ENCODE peak calls at places on chromosomes 11 and 22, in five cellular contexts. One of them, this sample, is unnamed.

GRCh38 chr22:40855960-40856512 is 403 bp downstream of the ST13 start:
- DNase-seq in heart left ventricle: no peak
- DNase-seq in coronary artery: peak
- DNase-seq in A549: peak
- DNase-seq in brain microvascular endothelial cell: peak
- DNase-seq in this sample: no peak

GRCh38 chr22:39960791-39961746 is 872 bp downstream of the TMA7B start:
- DNase-seq in heart left ventricle: no peak
- DNase-seq in coronary artery: no peak
- DNase-seq in A549: no peak
- DNase-seq in brain microvascular endothelial cell: peak
- DNase-seq in this sample: no peak

GRCh38 chr22:32328306-32329201 is 29.1 kb upstream of the RFPL3 start:
- DNase-seq in heart left ventricle: no peak
- DNase-seq in coronary artery: peak
- DNase-seq in A549: no peak
- DNase-seq in brain microvascular endothelial cell: no peak
- DNase-seq in this sample: no peak

GRCh38 chr22:45886502-45886901 is 90.5 kb downstream of the WNT7B start:
- DNase-seq in heart left ventricle: no peak
- DNase-seq in coronary artery: no peak
- DNase-seq in A549: no peak
- DNase-seq in brain microvascular endothelial cell: no peak
- DNase-seq in this sample: no peak

GRCh38 chr11:65243773-65244172 is 18.0 kb upstream of the POLA2 start:
- DNase-seq in heart left ventricle: no peak
- DNase-seq in coronary artery: no peak
- DNase-seq in A549: no peak
- DNase-seq in brain microvascular endothelial cell: no peak
- DNase-seq in this sample: no peak

GRCh38 chr11:15737326-15737725 is 619.0 kb downstream of the SOX6 start:
- DNase-seq in heart left ventricle: no peak
- DNase-seq in coronary artery: no peak
- DNase-seq in A549: no peak
- DNase-seq in brain microvascular endothelial cell: no peak
- DNase-seq in this sample: no peak

GRCh38 chr11:105489431-105489830 is 120.4 kb upstream of the GRIA4 start:
- DNase-seq in heart left ventricle: no peak
- DNase-seq in coronary artery: no peak
- DNase-seq in A549: no peak
- DNase-seq in brain microvascular endothelial cell: no peak
- DNase-seq in this sample: no peak

GRCh38 chr11:12164061-12165014 is 53.9 kb downstream of the MICAL2 start:
- DNase-seq in heart left ventricle: no peak
- DNase-seq in coronary artery: peak
- DNase-seq in A549: peak
- DNase-seq in brain microvascular endothelial cell: peak
- DNase-seq in this sample: no peak

GRCh38 chr11:22991196-22991595 is 130.9 kb upstream of the CCDC179 start:
- DNase-seq in heart left ventricle: no peak
- DNase-seq in coronary artery: no peak
- DNase-seq in A549: no peak
- DNase-seq in brain microvascular endothelial cell: no peak
- DNase-seq in this sample: no peak

GRCh38 chr11:45075519-45075918 is 70.9 kb upstream of the PRDM11 start:
- DNase-seq in heart left ventricle: no peak
- DNase-seq in coronary artery: no peak
- DNase-seq in A549: no peak
- DNase-seq in brain microvascular endothelial cell: no peak
- DNase-seq in this sample: no peak

GRCh38 chr11:69080361-69080973 is 31.7 kb downstream of the TPCN2 start:
- DNase-seq in heart left ventricle: no peak
- DNase-seq in coronary artery: no peak
- DNase-seq in A549: peak
- DNase-seq in brain microvascular endothelial cell: peak
- DNase-seq in this sample: no peak

GRCh38 chr11:46281374-46281831 is 3.9 kb downstream of the CREB3L1 start:
- DNase-seq in heart left ventricle: no peak
- DNase-seq in coronary artery: no peak
- DNase-seq in A549: no peak
- DNase-seq in brain microvascular endothelial cell: no peak
- DNase-seq in this sample: no peak

GRCh38 chr22:31680764-31681624 is 19.0 kb upstream of the PISD start:
- DNase-seq in heart left ventricle: no peak
- DNase-seq in coronary artery: no peak
- DNase-seq in A549: no peak
- DNase-seq in brain microvascular endothelial cell: peak
- DNase-seq in this sample: no peak

GRCh38 chr11:85845052-85845631 is 10.0 kb upstream of the CCDC83 start:
- DNase-seq in heart left ventricle: no peak
- DNase-seq in coronary artery: no peak
- DNase-seq in A549: no peak
- DNase-seq in brain microvascular endothelial cell: no peak
- DNase-seq in this sample: no peak

GRCh38 chr22:28479912-28480311 is 199.7 kb downstream of the TTC28 start:
- DNase-seq in heart left ventricle: no peak
- DNase-seq in coronary artery: no peak
- DNase-seq in A549: no peak
- DNase-seq in brain microvascular endothelial cell: no peak
- DNase-seq in this sample: no peak

GRCh38 chr11:61890536-61891330 is 612 bp downstream of the FADS3 start:
- DNase-seq in heart left ventricle: peak
- DNase-seq in coronary artery: peak
- DNase-seq in A549: peak
- DNase-seq in brain microvascular endothelial cell: peak
- DNase-seq in this sample: no peak

GRCh38 chr11:128789497-128790080 is 77.5 kb downstream of the KCNJ1 start:
- DNase-seq in heart left ventricle: no peak
- DNase-seq in coronary artery: no peak
- DNase-seq in A549: no peak
- DNase-seq in brain microvascular endothelial cell: no peak
- DNase-seq in this sample: no peak

GRCh38 chr11:70763606-70764005 is 365.3 kb downstream of the CTTN start:
- DNase-seq in heart left ventricle: no peak
- DNase-seq in coronary artery: no peak
- DNase-seq in A549: no peak
- DNase-seq in brain microvascular endothelial cell: no peak
- DNase-seq in this sample: no peak

GRCh38 chr22:37781434-37782059 is 26.2 kb upstream of the GCAT start:
- DNase-seq in heart left ventricle: no peak
- DNase-seq in coronary artery: no peak
- DNase-seq in A549: peak
- DNase-seq in brain microvascular endothelial cell: no peak
- DNase-seq in this sample: no peak

GRCh38 chr11:108551653-108552462 is 41.7 kb downstream of the EXPH5 start:
- DNase-seq in heart left ventricle: no peak
- DNase-seq in coronary artery: no peak
- DNase-seq in A549: no peak
- DNase-seq in brain microvascular endothelial cell: peak
- DNase-seq in this sample: no peak

GRCh38 chr11:47109051-47109791 is 67.5 kb downstream of the ARFGAP2 start:
- DNase-seq in heart left ventricle: no peak
- DNase-seq in coronary artery: no peak
- DNase-seq in A549: no peak
- DNase-seq in brain microvascular endothelial cell: no peak
- DNase-seq in this sample: no peak

GRCh38 chr11:116177521-116178220 is 595.1 kb downstream of the BUD13 start:
- DNase-seq in heart left ventricle: no peak
- DNase-seq in coronary artery: peak
- DNase-seq in A549: no peak
- DNase-seq in brain microvascular endothelial cell: no peak
- DNase-seq in this sample: no peak

GRCh38 chr11:95011376-95011775 is 13.7 kb upstream of the KDM4E start:
- DNase-seq in heart left ventricle: no peak
- DNase-seq in coronary artery: no peak
- DNase-seq in A549: no peak
- DNase-seq in brain microvascular endothelial cell: no peak
- DNase-seq in this sample: no peak

GRCh38 chr11:86670179-86670578 is 2.2 kb downstream of the ME3 start:
- DNase-seq in heart left ventricle: no peak
- DNase-seq in coronary artery: no peak
- DNase-seq in A549: no peak
- DNase-seq in brain microvascular endothelial cell: peak
- DNase-seq in this sample: no peak

GRCh38 chr11:65187971-65188461 is 6.3 kb downstream of the CAPN1 start:
- DNase-seq in heart left ventricle: no peak
- DNase-seq in coronary artery: no peak
- DNase-seq in A549: no peak
- DNase-seq in brain microvascular endothelial cell: no peak
- DNase-seq in this sample: no peak

GRCh38 chr11:72127923-72128322 is 7.6 kb upstream of the FOLR3 start:
- DNase-seq in heart left ventricle: no peak
- DNase-seq in coronary artery: no peak
- DNase-seq in A549: no peak
- DNase-seq in brain microvascular endothelial cell: no peak
- DNase-seq in this sample: no peak

GRCh38 chr11:3775761-3776406 is 21.5 kb downstream of the NUP98 start:
- DNase-seq in heart left ventricle: no peak
- DNase-seq in coronary artery: no peak
- DNase-seq in A549: no peak
- DNase-seq in brain microvascular endothelial cell: no peak
- DNase-seq in this sample: no peak

GRCh38 chr11:10654211-10655150 is 39.1 kb downstream of the IRAG1 start:
- DNase-seq in heart left ventricle: no peak
- DNase-seq in coronary artery: no peak
- DNase-seq in A549: peak
- DNase-seq in brain microvascular endothelial cell: no peak
- DNase-seq in this sample: no peak

GRCh38 chr11:10650630-10651029 is 42.9 kb downstream of the IRAG1 start:
- DNase-seq in heart left ventricle: no peak
- DNase-seq in coronary artery: no peak
- DNase-seq in A549: no peak
- DNase-seq in brain microvascular endothelial cell: no peak
- DNase-seq in this sample: no peak

GRCh38 chr11:10655227-10655626 is 38.3 kb downstream of the IRAG1 start:
- DNase-seq in heart left ventricle: no peak
- DNase-seq in coronary artery: no peak
- DNase-seq in A549: no peak
- DNase-seq in brain microvascular endothelial cell: no peak
- DNase-seq in this sample: no peak

GRCh38 chr11:10651579-10652361 is 41.8 kb downstream of the IRAG1 start:
- DNase-seq in heart left ventricle: peak
- DNase-seq in coronary artery: no peak
- DNase-seq in A549: no peak
- DNase-seq in brain microvascular endothelial cell: no peak
- DNase-seq in this sample: no peak

DNA sequence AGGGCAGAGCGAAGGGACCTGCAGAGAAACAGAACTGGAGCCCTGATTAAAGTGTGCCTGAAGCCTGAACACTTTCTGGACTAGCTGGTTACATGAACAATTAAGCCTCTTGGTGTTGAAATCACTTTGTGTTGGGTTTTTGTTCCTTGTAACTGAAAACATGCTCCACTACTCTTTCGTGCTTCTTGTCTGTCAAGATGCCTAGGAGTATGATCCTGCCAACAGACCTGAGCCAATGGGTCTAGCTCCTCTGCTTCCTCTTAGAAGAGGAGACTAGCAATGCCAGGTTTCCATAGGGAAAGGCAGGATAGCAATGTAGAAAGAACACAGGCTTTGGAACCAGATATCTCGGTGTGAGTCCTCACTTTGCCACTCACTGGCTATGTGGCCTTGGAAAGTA is 40.3 kb downstream of the IRAG1 start:
- DNase-seq in heart left ventricle: no peak
- DNase-seq in coronary artery: no peak
- DNase-seq in A549: no peak
- DNase-seq in brain microvascular endothelial cell: no peak
- DNase-seq in this sample: no peak
- H3K27ac ChIP-seq in heart left ventricle: no peak
- H3K27ac ChIP-seq in coronary artery: peak
- H3K27ac ChIP-seq in A549: peak
- H3K27ac ChIP-seq in brain microvascular endothelial cell: no peak
- H3K27ac ChIP-seq in this sample: peak

GRCh38 chr22:17782158-17782557 is 7.9 kb upstream of the BID start:
- DNase-seq in heart left ventricle: no peak
- DNase-seq in coronary artery: no peak
- DNase-seq in A549: no peak
- DNase-seq in brain microvascular endothelial cell: no peak
- DNase-seq in this sample: no peak
- H3K27ac ChIP-seq in heart left ventricle: no peak
- H3K27ac ChIP-seq in coronary artery: no peak
- H3K27ac ChIP-seq in A549: peak
- H3K27ac ChIP-seq in brain microvascular endothelial cell: peak
- H3K27ac ChIP-seq in this sample: no peak

GRCh38 chr11:113632981-113633380 is 73.1 kb downstream of the TMPRSS5 start:
- DNase-seq in heart left ventricle: no peak
- DNase-seq in coronary artery: no peak
- DNase-seq in A549: no peak
- DNase-seq in brain microvascular endothelial cell: peak
- DNase-seq in this sample: no peak

GRCh38 chr11:113634940-113635575 is 71.0 kb downstream of the TMPRSS5 start:
- DNase-seq in heart left ventricle: no peak
- DNase-seq in coronary artery: no peak
- DNase-seq in A549: no peak
- DNase-seq in brain microvascular endothelial cell: no peak
- DNase-seq in this sample: no peak

GRCh38 chr11:113638378-113638777 is 67.7 kb downstream of the TMPRSS5 start:
- DNase-seq in heart left ventricle: no peak
- DNase-seq in coronary artery: no peak
- DNase-seq in A549: no peak
- DNase-seq in brain microvascular endothelial cell: no peak
- DNase-seq in this sample: no peak

GRCh38 chr11:113637636-113638035 is 68.5 kb downstream of the TMPRSS5 start:
- DNase-seq in heart left ventricle: no peak
- DNase-seq in coronary artery: no peak
- DNase-seq in A549: no peak
- DNase-seq in brain microvascular endothelial cell: no peak
- DNase-seq in this sample: no peak
- H3K27ac ChIP-seq in heart left ventricle: no peak
- H3K27ac ChIP-seq in coronary artery: no peak
- H3K27ac ChIP-seq in A549: no peak
- H3K27ac ChIP-seq in brain microvascular endothelial cell: no peak
- H3K27ac ChIP-seq in this sample: no peak

DNA sequence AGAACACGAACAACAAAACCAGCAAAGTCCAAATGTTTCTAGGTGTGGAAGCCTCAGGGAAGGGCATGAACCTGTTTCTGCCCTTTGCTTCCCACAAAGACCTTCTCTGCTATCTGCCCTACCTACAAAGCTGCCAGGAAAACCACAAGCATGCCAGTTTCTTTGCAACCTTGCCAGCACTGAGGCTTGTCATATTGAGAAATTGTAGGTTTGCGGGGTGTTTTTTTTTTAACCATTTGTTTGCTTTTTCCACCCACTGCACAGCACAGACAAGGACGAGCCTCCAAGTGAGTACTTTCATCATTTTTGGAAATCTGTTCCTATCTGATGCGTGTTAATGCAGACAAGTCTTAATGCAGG is 12.8 kb downstream of the PARVG start:
- DNase-seq in heart left ventricle: no peak
- DNase-seq in coronary artery: no peak
- DNase-seq in A549: no peak
- DNase-seq in brain microvascular endothelial cell: no peak
- DNase-seq in this sample: no peak
- H3K27ac ChIP-seq in heart left ventricle: no peak
- H3K27ac ChIP-seq in coronary artery: no peak
- H3K27ac ChIP-seq in A549: peak
- H3K27ac ChIP-seq in brain microvascular endothelial cell: no peak
- H3K27ac ChIP-seq in this sample: no peak